ENCODE peak calls at places on chromosome 11, in five cellular contexts. O, X, D, M and L are unnamed samples.

GRCh38 chr11:75140269-75141138 is 10.4 kb upstream of the SLCO2B1 start:
- DNase-seq in O (peak), X (peak), D (no peak), M (no peak), L (peak)

GRCh38 chr11:122173587-122173986 is 57.6 kb upstream of the BLID start:
- DNase-seq in O (no peak), X (no peak), D (no peak), M (no peak), L (no peak)

GRCh38 chr11:111793863-111794262 is 27.7 kb upstream of the PPP2R1B start:
- DNase-seq in O (peak), X (no peak), D (peak), M (peak), L (no peak)

GRCh38 chr11:43989162-43989961 is 46.9 kb downstream of the C11orf96 start:
- DNase-seq in O (no peak), X (no peak), D (peak), M (no peak), L (no peak)

GRCh38 chr11:120645639-120646038 is 134.1 kb downstream of the GRIK4 start:
- DNase-seq in O (no peak), X (no peak), D (no peak), M (no peak), L (peak)

GRCh38 chr11:6538892-6539291 is 41.8 kb downstream of the DNHD1 start:
- DNase-seq in O (no peak), X (no peak), D (no peak), M (no peak), L (no peak)

GRCh38 chr11:63841554-63841953 is 2.6 kb downstream of the MARK2 start:
- DNase-seq in O (peak), X (no peak), D (peak), M (no peak), L (no peak)

GRCh38 chr11:11620251-11620965 is 1.4 kb downstream of the GALNT18 start:
- DNase-seq in O (no peak), X (no peak), D (peak), M (no peak), L (peak)

GRCh38 chr11:43751726-43752125 is 71.2 kb downstream of the HSD17B12 start:
- DNase-seq in O (no peak), X (no peak), D (no peak), M (no peak), L (no peak)

GRCh38 chr11:85685131-85685819 is 720 bp downstream of the CCDC89 start:
- DNase-seq in O (peak), X (no peak), D (no peak), M (no peak), L (peak)

GRCh38 chr11:86923993-86924766 is 31.0 kb downstream of the FZD4 start:
- DNase-seq in O (no peak), X (no peak), D (no peak), M (no peak), L (no peak)

GRCh38 chr11:8831861-8832260 is 79.1 kb upstream of the AKIP1 start:
- DNase-seq in O (no peak), X (no peak), D (no peak), M (no peak), L (no peak)

GRCh38 chr11:69393865-69394233 is 87.6 kb upstream of the LINC01488 start:
- DNase-seq in O (no peak), X (no peak), D (no peak), M (no peak), L (no peak)

GRCh38 chr11:100612766-100613165 is 74.3 kb upstream of the ARHGAP42 start:
- DNase-seq in O (no peak), X (no peak), D (no peak), M (no peak), L (no peak)

GRCh38 chr11:44625759-44626523 is 60.5 kb downstream of the CD82 start:
- DNase-seq in O (no peak), X (no peak), D (no peak), M (no peak), L (no peak)